ENCODE peak calls at places on chromosomes 1 and 21, in nine cellular contexts. One of them, this sample, is unnamed.
A peak's percentile ranks its signal among the peaks of the same experiment; 100 is the strongest.

GRCh38 chr1:19596719-19597462 is 47.2 kb upstream of the NBL1 start:
- DNase-seq in vagina: peak; percentile 97
- DNase-seq in foreskin keratinocyte: peak; percentile 87
- DNase-seq in keratinocyte: peak; percentile 96
- DNase-seq in GM18507: peak; percentile 83
- DNase-seq in kidney tubule cell: peak; percentile 99
- DNase-seq in activated naive CD4-positive, alpha-beta T cell treated with anti-CD3 and anti-CD28 coated beads for 36 hours: peak; percentile 99
- DNase-seq in substantia nigra: peak; percentile 78
- DNase-seq in ACHN: peak; percentile 96
- DNase-seq in this sample: peak; percentile 95

GRCh38 chr1:36517019-36517387 is 34.3 kb upstream of the CSF3R start:
- DNase-seq in vagina: no peak
- DNase-seq in foreskin keratinocyte: no peak
- DNase-seq in keratinocyte: no peak
- DNase-seq in GM18507: no peak
- DNase-seq in kidney tubule cell: no peak
- DNase-seq in activated naive CD4-positive, alpha-beta T cell treated with anti-CD3 and anti-CD28 coated beads for 36 hours: no peak
- DNase-seq in substantia nigra: no peak
- DNase-seq in ACHN: no peak
- DNase-seq in this sample: no peak

GRCh38 chr1:66197785-66198184 is 336.2 kb upstream of the SGIP1 start:
- DNase-seq in vagina: no peak
- DNase-seq in foreskin keratinocyte: no peak
- DNase-seq in keratinocyte: no peak
- DNase-seq in GM18507: no peak
- DNase-seq in kidney tubule cell: no peak
- DNase-seq in activated naive CD4-positive, alpha-beta T cell treated with anti-CD3 and anti-CD28 coated beads for 36 hours: no peak
- DNase-seq in substantia nigra: no peak
- DNase-seq in ACHN: no peak
- DNase-seq in this sample: no peak

GRCh38 chr1:197285526-197286217 is 17.6 kb downstream of the CRB1 start:
- DNase-seq in vagina: no peak
- DNase-seq in foreskin keratinocyte: peak; percentile 45
- DNase-seq in keratinocyte: no peak
- DNase-seq in GM18507: no peak
- DNase-seq in kidney tubule cell: peak; percentile 80
- DNase-seq in activated naive CD4-positive, alpha-beta T cell treated with anti-CD3 and anti-CD28 coated beads for 36 hours: peak; percentile 5
- DNase-seq in substantia nigra: no peak
- DNase-seq in ACHN: no peak
- DNase-seq in this sample: no peak

GRCh38 chr1:83860506-83861221 is 138.3 kb downstream of the TTLL7 start:
- DNase-seq in vagina: no peak
- DNase-seq in foreskin keratinocyte: no peak
- DNase-seq in keratinocyte: no peak
- DNase-seq in GM18507: peak; percentile 8
- DNase-seq in kidney tubule cell: peak; percentile 80
- DNase-seq in activated naive CD4-positive, alpha-beta T cell treated with anti-CD3 and anti-CD28 coated beads for 36 hours: peak; percentile 88
- DNase-seq in substantia nigra: peak; percentile 32
- DNase-seq in ACHN: peak; percentile 61
- DNase-seq in this sample: peak; percentile 83

GRCh38 chr1:64550946-64551345 is 81.0 kb downstream of the CACHD1 start:
- DNase-seq in vagina: no peak
- DNase-seq in foreskin keratinocyte: no peak
- DNase-seq in keratinocyte: no peak
- DNase-seq in GM18507: no peak
- DNase-seq in kidney tubule cell: no peak
- DNase-seq in activated naive CD4-positive, alpha-beta T cell treated with anti-CD3 and anti-CD28 coated beads for 36 hours: no peak
- DNase-seq in substantia nigra: no peak
- DNase-seq in ACHN: no peak
- DNase-seq in this sample: no peak

GRCh38 chr1:185111873-185112272 is 44.9 kb downstream of the TRMT1L start:
- DNase-seq in vagina: no peak
- DNase-seq in foreskin keratinocyte: no peak
- DNase-seq in keratinocyte: no peak
- DNase-seq in GM18507: no peak
- DNase-seq in kidney tubule cell: no peak
- DNase-seq in activated naive CD4-positive, alpha-beta T cell treated with anti-CD3 and anti-CD28 coated beads for 36 hours: no peak
- DNase-seq in substantia nigra: no peak
- DNase-seq in ACHN: no peak
- DNase-seq in this sample: no peak

GRCh38 chr1:115705085-115706008 is 63.2 kb downstream of the CASQ2 start:
- DNase-seq in vagina: no peak
- DNase-seq in foreskin keratinocyte: no peak
- DNase-seq in keratinocyte: no peak
- DNase-seq in GM18507: no peak
- DNase-seq in kidney tubule cell: no peak
- DNase-seq in activated naive CD4-positive, alpha-beta T cell treated with anti-CD3 and anti-CD28 coated beads for 36 hours: no peak
- DNase-seq in substantia nigra: no peak
- DNase-seq in ACHN: no peak
- DNase-seq in this sample: no peak

GRCh38 chr1:211734359-211734758 is 58.9 kb upstream of the NEK2 start:
- DNase-seq in vagina: no peak
- DNase-seq in foreskin keratinocyte: no peak
- DNase-seq in keratinocyte: no peak
- DNase-seq in GM18507: no peak
- DNase-seq in kidney tubule cell: no peak
- DNase-seq in activated naive CD4-positive, alpha-beta T cell treated with anti-CD3 and anti-CD28 coated beads for 36 hours: no peak
- DNase-seq in substantia nigra: no peak
- DNase-seq in ACHN: no peak
- DNase-seq in this sample: no peak

GRCh38 chr1:15355968-15356621 is 53.6 kb upstream of the EFHD2 start:
- DNase-seq in vagina: no peak
- DNase-seq in foreskin keratinocyte: no peak
- DNase-seq in keratinocyte: no peak
- DNase-seq in GM18507: no peak
- DNase-seq in kidney tubule cell: peak; percentile 84
- DNase-seq in activated naive CD4-positive, alpha-beta T cell treated with anti-CD3 and anti-CD28 coated beads for 36 hours: no peak
- DNase-seq in substantia nigra: no peak
- DNase-seq in ACHN: peak; percentile 95
- DNase-seq in this sample: no peak

GRCh38 chr1:54017979-54018378 is at the start of gene LDLRAD1:
- DNase-seq in vagina: no peak
- DNase-seq in foreskin keratinocyte: no peak
- DNase-seq in keratinocyte: no peak
- DNase-seq in GM18507: no peak
- DNase-seq in kidney tubule cell: no peak
- DNase-seq in activated naive CD4-positive, alpha-beta T cell treated with anti-CD3 and anti-CD28 coated beads for 36 hours: no peak
- DNase-seq in substantia nigra: no peak
- DNase-seq in ACHN: no peak
- DNase-seq in this sample: no peak

GRCh38 chr1:241551759-241552638 is 19.8 kb downstream of the KMO start:
- DNase-seq in vagina: no peak
- DNase-seq in foreskin keratinocyte: no peak
- DNase-seq in keratinocyte: no peak
- DNase-seq in GM18507: no peak
- DNase-seq in kidney tubule cell: no peak
- DNase-seq in activated naive CD4-positive, alpha-beta T cell treated with anti-CD3 and anti-CD28 coated beads for 36 hours: peak; percentile 75
- DNase-seq in substantia nigra: no peak
- DNase-seq in ACHN: no peak
- DNase-seq in this sample: no peak

GRCh38 chr1:43315963-43316737 is 15.4 kb downstream of the TIE1 start:
- DNase-seq in vagina: no peak
- DNase-seq in foreskin keratinocyte: no peak
- DNase-seq in keratinocyte: no peak
- DNase-seq in GM18507: no peak
- DNase-seq in kidney tubule cell: no peak
- DNase-seq in activated naive CD4-positive, alpha-beta T cell treated with anti-CD3 and anti-CD28 coated beads for 36 hours: no peak
- DNase-seq in substantia nigra: no peak
- DNase-seq in ACHN: no peak
- DNase-seq in this sample: no peak

GRCh38 chr21:39189857-39190604 is 6.8 kb upstream of the PSMG1 start:
- DNase-seq in vagina: no peak
- DNase-seq in foreskin keratinocyte: peak; percentile 22
- DNase-seq in keratinocyte: no peak
- DNase-seq in GM18507: no peak
- DNase-seq in kidney tubule cell: no peak
- DNase-seq in activated naive CD4-positive, alpha-beta T cell treated with anti-CD3 and anti-CD28 coated beads for 36 hours: no peak
- DNase-seq in substantia nigra: no peak
- DNase-seq in ACHN: no peak
- DNase-seq in this sample: no peak

GRCh38 chr1:81582467-81582986 is 218.2 kb upstream of the ADGRL2 start:
- DNase-seq in vagina: no peak
- DNase-seq in foreskin keratinocyte: no peak
- DNase-seq in keratinocyte: no peak
- DNase-seq in GM18507: no peak
- DNase-seq in kidney tubule cell: peak; percentile 68
- DNase-seq in activated naive CD4-positive, alpha-beta T cell treated with anti-CD3 and anti-CD28 coated beads for 36 hours: no peak
- DNase-seq in substantia nigra: no peak
- DNase-seq in ACHN: no peak
- DNase-seq in this sample: no peak

GRCh38 chr1:242872521-242872920 is 348.0 kb upstream of the PLD5 start:
- DNase-seq in vagina: no peak
- DNase-seq in foreskin keratinocyte: no peak
- DNase-seq in keratinocyte: no peak
- DNase-seq in GM18507: no peak
- DNase-seq in kidney tubule cell: no peak
- DNase-seq in activated naive CD4-positive, alpha-beta T cell treated with anti-CD3 and anti-CD28 coated beads for 36 hours: no peak
- DNase-seq in substantia nigra: no peak
- DNase-seq in ACHN: no peak
- DNase-seq in this sample: no peak

GRCh38 chr21:41766051-41766882 is 585 bp downstream of the RIPK4 start:
- DNase-seq in vagina: no peak
- DNase-seq in foreskin keratinocyte: no peak
- DNase-seq in keratinocyte: no peak
- DNase-seq in GM18507: no peak
- DNase-seq in kidney tubule cell: peak; percentile 42
- DNase-seq in activated naive CD4-positive, alpha-beta T cell treated with anti-CD3 and anti-CD28 coated beads for 36 hours: no peak
- DNase-seq in substantia nigra: no peak
- DNase-seq in ACHN: no peak
- DNase-seq in this sample: no peak

GRCh38 chr1:206492589-206492988 is 14.7 kb upstream of the RASSF5 start:
- DNase-seq in vagina: no peak
- DNase-seq in foreskin keratinocyte: no peak
- DNase-seq in keratinocyte: no peak
- DNase-seq in GM18507: no peak
- DNase-seq in kidney tubule cell: no peak
- DNase-seq in activated naive CD4-positive, alpha-beta T cell treated with anti-CD3 and anti-CD28 coated beads for 36 hours: no peak
- DNase-seq in substantia nigra: no peak
- DNase-seq in ACHN: no peak
- DNase-seq in this sample: no peak

GRCh38 chr1:77025599-77025998 is 158.3 kb downstream of the ST6GALNAC5 start:
- DNase-seq in vagina: no peak
- DNase-seq in foreskin keratinocyte: no peak
- DNase-seq in keratinocyte: no peak
- DNase-seq in GM18507: no peak
- DNase-seq in kidney tubule cell: no peak
- DNase-seq in activated naive CD4-positive, alpha-beta T cell treated with anti-CD3 and anti-CD28 coated beads for 36 hours: no peak
- DNase-seq in substantia nigra: no peak
- DNase-seq in ACHN: no peak
- DNase-seq in this sample: no peak

GRCh38 chr1:231420959-231421615 is 1.0 kb downstream of the EGLN1 start:
- DNase-seq in vagina: no peak
- DNase-seq in foreskin keratinocyte: no peak
- DNase-seq in keratinocyte: no peak
- DNase-seq in GM18507: no peak
- DNase-seq in kidney tubule cell: peak; percentile 62
- DNase-seq in activated naive CD4-positive, alpha-beta T cell treated with anti-CD3 and anti-CD28 coated beads for 36 hours: peak; percentile 46
- DNase-seq in substantia nigra: no peak
- DNase-seq in ACHN: peak; percentile 59
- DNase-seq in this sample: peak; percentile 73

GRCh38 chr1:196409586-196409985 is 198.7 kb downstream of the KCNT2 start:
- DNase-seq in vagina: no peak
- DNase-seq in foreskin keratinocyte: no peak
- DNase-seq in keratinocyte: no peak
- DNase-seq in GM18507: no peak
- DNase-seq in kidney tubule cell: no peak
- DNase-seq in activated naive CD4-positive, alpha-beta T cell treated with anti-CD3 and anti-CD28 coated beads for 36 hours: no peak
- DNase-seq in substantia nigra: no peak
- DNase-seq in ACHN: no peak
- DNase-seq in this sample: no peak

GRCh38 chr1:210117198-210117597 is 115.4 kb upstream of the SERTAD4 start:
- DNase-seq in vagina: no peak
- DNase-seq in foreskin keratinocyte: no peak
- DNase-seq in keratinocyte: no peak
- DNase-seq in GM18507: no peak
- DNase-seq in kidney tubule cell: peak; percentile 16
- DNase-seq in activated naive CD4-positive, alpha-beta T cell treated with anti-CD3 and anti-CD28 coated beads for 36 hours: no peak
- DNase-seq in substantia nigra: no peak
- DNase-seq in ACHN: no peak
- DNase-seq in this sample: no peak

GRCh38 chr1:91851130-91852010 is 34.6 kb downstream of the TGFBR3 start:
- DNase-seq in vagina: no peak
- DNase-seq in foreskin keratinocyte: no peak
- DNase-seq in keratinocyte: no peak
- DNase-seq in GM18507: no peak
- DNase-seq in kidney tubule cell: peak; percentile 77
- DNase-seq in activated naive CD4-positive, alpha-beta T cell treated with anti-CD3 and anti-CD28 coated beads for 36 hours: no peak
- DNase-seq in substantia nigra: no peak
- DNase-seq in ACHN: peak; percentile 45
- DNase-seq in this sample: no peak

GRCh38 chr1:13935336-13935735 is 235.3 kb downstream of the PRDM2 start:
- DNase-seq in vagina: no peak
- DNase-seq in foreskin keratinocyte: no peak
- DNase-seq in keratinocyte: no peak
- DNase-seq in GM18507: no peak
- DNase-seq in kidney tubule cell: no peak
- DNase-seq in activated naive CD4-positive, alpha-beta T cell treated with anti-CD3 and anti-CD28 coated beads for 36 hours: no peak
- DNase-seq in substantia nigra: no peak
- DNase-seq in ACHN: no peak
- DNase-seq in this sample: no peak

GRCh38 chr1:159318784-159319551 is 16.8 kb downstream of the FCER1A start:
- DNase-seq in vagina: no peak
- DNase-seq in foreskin keratinocyte: no peak
- DNase-seq in keratinocyte: no peak
- DNase-seq in GM18507: no peak
- DNase-seq in kidney tubule cell: no peak
- DNase-seq in activated naive CD4-positive, alpha-beta T cell treated with anti-CD3 and anti-CD28 coated beads for 36 hours: no peak
- DNase-seq in substantia nigra: no peak
- DNase-seq in ACHN: no peak
- DNase-seq in this sample: no peak

GRCh38 chr21:44533891-44534627 is 5.9 kb downstream of the KRTAP10-1 start:
- DNase-seq in vagina: no peak
- DNase-seq in foreskin keratinocyte: no peak
- DNase-seq in keratinocyte: no peak
- DNase-seq in GM18507: no peak
- DNase-seq in kidney tubule cell: no peak
- DNase-seq in activated naive CD4-positive, alpha-beta T cell treated with anti-CD3 and anti-CD28 coated beads for 36 hours: no peak
- DNase-seq in substantia nigra: no peak
- DNase-seq in ACHN: no peak
- DNase-seq in this sample: no peak

GRCh38 chr1:166947398-166948043 is 27.8 kb downstream of the ILDR2 start:
- DNase-seq in vagina: no peak
- DNase-seq in foreskin keratinocyte: no peak
- DNase-seq in keratinocyte: no peak
- DNase-seq in GM18507: no peak
- DNase-seq in kidney tubule cell: peak; percentile 79
- DNase-seq in activated naive CD4-positive, alpha-beta T cell treated with anti-CD3 and anti-CD28 coated beads for 36 hours: peak; percentile 13
- DNase-seq in substantia nigra: peak; percentile 53
- DNase-seq in ACHN: peak; percentile 73
- DNase-seq in this sample: no peak